ENCODE peak calls at places on chromosomes 6 and 20, in six cellular contexts. J is H1, Z is HepG2, Q is HCT116, H is K562, B is GM12878. X is an unnamed sample. For H3K36me3, the result is how much of the 10 kb centered on the place peaks cover.

GRCh38 chr6:37209461-37210205 is 39.7 kb downstream of the PIM1 start:
- DNase-seq in J (no peak), Z (no peak), Q (no peak), H (peak), B (no peak), X (no peak)

GRCh38 chr6:145836170-145836569 is 21.6 kb upstream of the FBXO30 start:
- DNase-seq in J (no peak), Z (no peak), Q (no peak), H (no peak), B (no peak), X (peak)

GRCh38 chr20:19502169-19502568 is 255.9 kb upstream of the RIN2 start:
- DNase-seq in J (no peak), Z (no peak), Q (no peak), H (no peak), B (no peak), X (no peak)

GRCh38 chr6:79031821-79032590 is 46.0 kb downstream of the PHIP start:
- DNase-seq in J (no peak), Z (no peak), Q (no peak), H (no peak), B (no peak), X (no peak)

GRCh38 chr20:46705378-46705729 is 4.1 kb upstream of the SLC2A10 start:
- DNase-seq in J (no peak), Z (no peak), Q (no peak), H (no peak), B (no peak), X (no peak)

GRCh38 chr6:154993710-154994109 is 1.4 kb upstream of the TIAM2 start:
- DNase-seq in J (no peak), Z (no peak), Q (no peak), H (no peak), B (no peak), X (no peak)

GRCh38 chr6:9208956-9209355 is 773.6 kb upstream of the SLC35B3 start:
- DNase-seq in J (no peak), Z (no peak), Q (no peak), H (no peak), B (no peak), X (no peak)

GRCh38 chr6:79515436-79515835 is 21.8 kb downstream of the LCA5 start:
- DNase-seq in J (no peak), Z (no peak), Q (no peak), H (no peak), B (no peak), X (no peak)

GRCh38 chr20:6265204-6265904 is 142.5 kb upstream of the FERMT1 start:
- DNase-seq in J (no peak), Z (peak), Q (peak), H (no peak), B (no peak), X (peak)

GRCh38 chr6:118522422-118522821 is 25.7 kb upstream of the PLN start:
- DNase-seq in J (no peak), Z (no peak), Q (no peak), H (no peak), B (no peak), X (no peak)

GRCh38 chr20:5172903-5173463 is 46.2 kb downstream of the CDS2 start:
- DNase-seq in J (no peak), Z (peak), Q (no peak), H (no peak), B (no peak), X (no peak)

GRCh38 chr20:10921491-10922010 is 247.8 kb upstream of the JAG1 start:
- DNase-seq in J (no peak), Z (no peak), Q (no peak), H (no peak), B (no peak), X (no peak)

GRCh38 chr6:81376745-81377144 is 375.7 kb downstream of the TENT5A start:
- DNase-seq in J (no peak), Z (no peak), Q (no peak), H (no peak), B (no peak), X (no peak)

GRCh38 chr20:17912916-17913315 is 55.7 kb downstream of the SNX5 start:
- DNase-seq in J (no peak), Z (no peak), Q (no peak), H (no peak), B (no peak), X (no peak)

GRCh38 chr6:52363222-52363867 is 1.4 kb downstream of the PAQR8 start:
- DNase-seq in J (no peak), Z (peak), Q (no peak), H (no peak), B (no peak), X (no peak)

GRCh38 chr6:146598785-146599405 is at the start of gene ADGB:
- DNase-seq in J (peak), Z (peak), Q (no peak), H (peak), B (no peak), X (peak)

GRCh38 chr20:12110711-12111110 is 193.0 kb downstream of the BTBD3 start:
- DNase-seq in J (no peak), Z (no peak), Q (no peak), H (no peak), B (no peak), X (no peak)

GRCh38 chr6:88166493-88166900 is 350 bp upstream of the CNR1 start:
- DNase-seq in J (no peak), Z (no peak), Q (no peak), H (no peak), B (no peak), X (no peak)

GRCh38 chr6:116217069-116217468 is 36.8 kb downstream of the TSPYL4 start:
- DNase-seq in J (no peak), Z (peak), Q (peak), H (peak), B (no peak), X (no peak)

GRCh38 chr20:58888521-58889333 is 36.2 kb downstream of the GNAS start:
- DNase-seq in J (no peak), Z (peak), Q (no peak), H (peak), B (no peak), X (no peak)

GRCh38 chr6:35382015-35382414 is 39.7 kb downstream of the PPARD start:
- DNase-seq in J (no peak), Z (no peak), Q (no peak), H (no peak), B (no peak), X (no peak)

GRCh38 chr20:20012517-20012916 is 4.6 kb upstream of the NAA20 start:
- DNase-seq in J (no peak), Z (no peak), Q (no peak), H (no peak), B (no peak), X (no peak)

GRCh38 chr6:95094751-95095150 is 482.6 kb upstream of the MANEA start:
- DNase-seq in J (no peak), Z (no peak), Q (peak), H (no peak), B (no peak), X (no peak)

GRCh38 chr20:33119725-33120720 is 40.6 kb downstream of the BPIFB4 start:
- DNase-seq in J (no peak), Z (no peak), Q (no peak), H (no peak), B (peak), X (no peak)

GRCh38 chr6:42185597-42185996 is 9.2 kb downstream of the GUCA1B start:
- DNase-seq in J (no peak), Z (no peak), Q (no peak), H (no peak), B (no peak), X (no peak)

GRCh38 chr20:36975085-36975829 is 23.7 kb upstream of the SAMHD1 start:
- DNase-seq in J (no peak), Z (no peak), Q (no peak), H (no peak), B (no peak), X (no peak)

GRCh38 chr20:10040070-10040970 is 5.5 kb downstream of the ANKEF1 start:
- DNase-seq in J (no peak), Z (peak), Q (peak), H (no peak), B (no peak), X (no peak)

GRCh38 chr6:141700836-141701235 is 431.9 kb upstream of the GJE1 start:
- DNase-seq in J (no peak), Z (no peak), Q (no peak), H (no peak), B (no peak), X (no peak)

GRCh38 chr20:31633339-31633914 is 4.3 kb upstream of the COX4I2 start:
- DNase-seq in J (no peak), Z (no peak), Q (no peak), H (peak), B (no peak), X (no peak)

GRCh38 chr6:117167520-117168271 is 97.7 kb upstream of the VGLL2 start:
- DNase-seq in J (no peak), Z (no peak), Q (peak), H (no peak), B (no peak), X (no peak)

GRCh38 chr6:35795453-35796071 is 1.6 kb downstream of the CLPS start:
- DNase-seq in J (no peak), Z (no peak), Q (no peak), H (peak), B (no peak), X (no peak)

GRCh38 chr20:19026901-19027644 is 185.4 kb upstream of the SLC24A3 start:
- DNase-seq in J (no peak), Z (peak), Q (no peak), H (no peak), B (no peak), X (no peak)

GRCh38 chr6:12592634-12593033 is 123.9 kb upstream of the PHACTR1 start:
- DNase-seq in J (no peak), Z (no peak), Q (no peak), H (no peak), B (no peak), X (no peak)

GRCh38 chr20:38043512-38044300 is 10.2 kb downstream of the RPRD1B start:
- DNase-seq in J (no peak), Z (no peak), Q (no peak), H (no peak), B (no peak), X (no peak)

GRCh38 chr20:40986774-40987173 is 41.8 kb upstream of the TOP1 start:
- DNase-seq in J (no peak), Z (no peak), Q (no peak), H (no peak), B (no peak), X (no peak)

GRCh38 chr6:96196633-96197032 is 180.9 kb downstream of the FUT9 start:
- DNase-seq in J (no peak), Z (no peak), Q (no peak), H (no peak), B (no peak), X (no peak)

GRCh38 chr6:96197241-96197640 is 181.5 kb downstream of the FUT9 start:
- DNase-seq in J (no peak), Z (no peak), Q (no peak), H (no peak), B (no peak), X (no peak)

GRCh38 chr6:96195272-96195671 is 179.5 kb downstream of the FUT9 start:
- DNase-seq in J (no peak), Z (no peak), Q (no peak), H (no peak), B (no peak), X (no peak)

DNA sequence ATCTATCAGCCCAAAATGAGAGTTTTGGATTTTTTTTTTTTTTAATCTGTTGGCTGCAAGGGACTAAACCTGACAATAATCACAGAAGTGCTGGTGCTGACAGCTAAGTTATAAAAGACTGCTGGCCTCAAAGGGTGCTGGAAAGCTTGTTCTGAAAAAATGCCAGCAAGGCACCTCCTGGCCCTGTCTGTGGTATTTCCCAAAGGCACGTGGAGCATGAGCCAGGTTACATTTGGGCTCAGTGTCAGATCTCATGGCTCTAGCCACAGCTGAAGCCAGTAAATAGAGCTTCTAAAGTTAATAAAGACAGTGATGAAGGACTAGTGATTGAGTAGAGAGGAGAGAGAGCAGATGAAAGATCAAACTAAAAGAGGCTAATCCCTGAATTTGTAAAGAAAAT is 178.9 kb downstream of the FUT9 start:
- DNase-seq in J (no peak), Z (no peak), Q (no peak), H (no peak), B (no peak), X (no peak)
- H3K4me3 ChIP-seq in J (no peak), Z (no peak), Q (no peak), H (no peak), B (no peak), X (no peak)

DNA sequence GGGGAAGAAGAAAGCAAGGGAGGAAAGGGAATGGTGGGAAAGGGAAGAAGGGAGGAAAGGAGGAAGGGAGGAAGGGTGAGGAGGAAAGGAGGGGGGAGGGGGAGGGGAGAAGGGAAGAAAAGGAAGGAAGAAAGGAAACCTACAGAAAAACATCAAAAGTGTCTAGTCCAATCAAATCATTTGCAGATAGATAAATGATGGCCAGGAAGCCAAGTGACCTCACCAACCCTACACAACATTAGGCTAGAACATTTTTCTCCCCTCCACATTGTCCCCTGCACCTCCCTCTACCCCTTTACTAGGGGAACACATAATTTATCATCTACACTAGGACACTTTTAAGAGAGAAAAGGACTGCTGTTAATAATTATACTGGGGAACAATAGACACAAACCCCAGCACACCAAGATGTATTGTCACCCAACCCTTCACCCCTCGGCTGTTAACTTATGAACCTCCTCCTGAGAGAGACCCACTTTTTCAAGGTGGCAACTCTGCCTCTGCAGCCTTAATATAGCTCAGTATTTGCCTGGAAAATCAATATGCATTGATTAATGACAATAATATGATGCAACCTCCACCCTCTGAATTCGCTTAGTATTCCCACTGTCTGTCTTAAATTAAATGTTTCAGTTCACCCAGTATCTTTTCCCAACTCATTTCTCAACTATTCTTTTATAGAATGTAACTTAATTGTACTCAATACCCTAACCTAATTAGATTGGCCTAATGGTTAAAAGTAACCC is 231.2 kb downstream of the PTPRT start:
- DNase-seq in J (no peak), Z (no peak), Q (no peak), H (no peak), B (no peak), X (no peak)
- H3K36me3 ChIP-seq in J (under half), Z (under half), Q (under half), H (under half), B (under half), X (under half)

GRCh38 chr6:6968731-6969552 is 138.8 kb upstream of the RREB1 start:
- DNase-seq in J (no peak), Z (no peak), Q (no peak), H (peak), B (no peak), X (no peak)
- TF ChIP-seq ZNF274 in J (no peak), Z (no peak), Q (no peak), H (no peak), B (no peak), X (no peak)

GRCh38 chr6:21393426-21394165 is 200.0 kb upstream of the SOX4 start:
- DNase-seq in J (no peak), Z (no peak), Q (no peak), H (no peak), B (no peak), X (no peak)
- H3K4me3 ChIP-seq in J (no peak), Z (no peak), Q (no peak), H (no peak), B (no peak), X (no peak)

GRCh38 chr20:62391165-62392076 is 4.5 kb downstream of the RPS21 start:
- DNase-seq in J (no peak), Z (no peak), Q (no peak), H (no peak), B (no peak), X (no peak)
- H3K36me3 ChIP-seq in J (under half), Z (under half), Q (under half), H (under half), B (under half), X (half or more)

GRCh38 chr6:104887350-104887749 is 27.6 kb upstream of the HACE1 start:
- DNase-seq in J (no peak), Z (peak), Q (no peak), H (peak), B (no peak), X (peak)
- TF ChIP-seq ZNF274 in J (no peak), Z (no peak), Q (no peak), H (no peak), B (no peak), X (no peak)

GRCh38 chr6:108848116-108848868 is at the start of gene ARMC2:
- DNase-seq in J (peak), Z (peak), Q (peak), H (peak), B (peak), X (peak)

GRCh38 chr6:108846628-108847027 is 1.6 kb upstream of the ARMC2 start:
- DNase-seq in J (no peak), Z (no peak), Q (no peak), H (no peak), B (no peak), X (no peak)

GRCh38 chr6:108850669-108851467 is 2.6 kb downstream of the ARMC2 start:
- DNase-seq in J (no peak), Z (peak), Q (no peak), H (no peak), B (no peak), X (no peak)

GRCh38 chr6:108844632-108845031 is 3.6 kb upstream of the ARMC2 start:
- DNase-seq in J (no peak), Z (no peak), Q (no peak), H (no peak), B (no peak), X (no peak)

GRCh38 chr6:108847738-108848115 is 495 bp upstream of the ARMC2 start:
- DNase-seq in J (no peak), Z (no peak), Q (no peak), H (no peak), B (no peak), X (no peak)
- H3K4me3 ChIP-seq in J (peak), Z (peak), Q (peak), H (peak), B (peak), X (peak)

DNA sequence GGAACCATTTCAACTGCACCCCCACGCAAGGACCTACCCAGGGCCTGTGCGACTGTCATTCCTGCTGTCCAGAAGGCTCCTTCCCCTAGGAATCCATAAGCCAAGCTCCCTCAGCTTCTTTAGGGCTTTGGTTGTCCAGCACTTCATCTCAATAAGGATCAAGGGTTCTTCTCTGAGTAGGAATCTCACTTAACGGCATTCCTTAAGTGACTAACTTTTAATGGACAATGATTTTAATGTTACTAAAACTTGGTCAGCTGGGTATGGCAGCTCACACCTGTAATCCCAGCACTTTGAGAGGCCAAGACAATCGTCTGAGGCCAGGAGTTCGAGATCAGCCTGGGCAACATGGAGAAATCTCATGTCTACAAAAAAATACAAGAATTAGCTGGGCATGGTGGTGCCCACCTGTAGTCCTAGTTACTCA is 13.4 kb downstream of the UBE2V1 start:
- DNase-seq in J (no peak), Z (no peak), Q (no peak), H (no peak), B (no peak), X (no peak)
- H3K36me3 ChIP-seq in J (under half), Z (under half), Q (under half), H (under half), B (under half), X (half or more)

GRCh38 chr6:53894086-53894485 is 99.3 kb downstream of the LRRC1 start:
- DNase-seq in J (no peak), Z (no peak), Q (no peak), H (no peak), B (no peak), X (no peak)
- TF ChIP-seq ZNF274 in J (no peak), Z (no peak), Q (no peak), H (no peak), B (no peak), X (no peak)

GRCh38 chr6:150470131-150470530 is 101.3 kb downstream of the IYD start:
- DNase-seq in J (no peak), Z (no peak), Q (no peak), H (no peak), B (no peak), X (no peak)

GRCh38 chr6:150463852-150464251 is 95.0 kb downstream of the IYD start:
- DNase-seq in J (no peak), Z (no peak), Q (no peak), H (no peak), B (no peak), X (no peak)

GRCh38 chr6:150466196-150466595 is 97.4 kb downstream of the IYD start:
- DNase-seq in J (no peak), Z (no peak), Q (no peak), H (no peak), B (no peak), X (no peak)

GRCh38 chr6:150464966-150465365 is 96.2 kb downstream of the IYD start:
- DNase-seq in J (no peak), Z (no peak), Q (no peak), H (no peak), B (no peak), X (no peak)

GRCh38 chr6:150465610-150466009 is 96.8 kb downstream of the IYD start:
- DNase-seq in J (no peak), Z (no peak), Q (no peak), H (no peak), B (no peak), X (no peak)
- H3K4me3 ChIP-seq in J (no peak), Z (no peak), Q (no peak), H (no peak), B (no peak), X (no peak)

X was measured in NT2/D1.